ENCODE peak calls at places on chromosomes 11 and 22, in seven cellular contexts. K is tibial artery, P is HAP-1, T is testis, I is NT2/D1, Z is colonic mucosa, O is thoracic aorta. A is an unnamed sample.

GRCh38 chr11:72079776-72080325 is 491 bp downstream of the NUMA1 start:
- DNase-seq in P (no peak), Z (peak; percentile 41), T (peak; percentile 29), O (no peak), K (no peak), I (no peak), A (peak; percentile 24)

GRCh38 chr22:23431337-23432072 is 148.6 kb downstream of the IGLL1 start:
- DNase-seq in Z (no peak), K (no peak), T (peak; percentile 38), O (no peak), I (no peak), P (no peak), A (no peak)

GRCh38 chr11:111602865-111603632 is 800 bp downstream of the SIK2 start:
- DNase-seq in K (peak; percentile 78), T (peak; percentile 26), I (peak; percentile 8), Z (peak; percentile 42), P (peak; percentile 42), O (no peak), A (peak; percentile 37)

GRCh38 chr11:134741453-134742227 is 329.6 kb upstream of the B3GAT1 start:
- DNase-seq in Z (no peak), I (no peak), T (no peak), O (no peak), K (peak; percentile 37), P (no peak), A (no peak)

GRCh38 chr11:112784323-112785073 is 176.7 kb upstream of the NCAM1 start:
- DNase-seq in Z (no peak), T (peak; percentile 83), P (no peak), I (no peak), K (peak; percentile 73), O (peak; percentile 52), A (no peak)

GRCh38 chr11:32432565-32433248 is 2.6 kb downstream of the WT1 start:
- DNase-seq in I (no peak), P (no peak), T (peak; percentile 37), K (no peak), O (no peak), Z (no peak), A (no peak)

GRCh38 chr11:130652671-130653335 is 204.4 kb downstream of the ADAMTS15 start:
- DNase-seq in O (no peak), K (peak; percentile 95), Z (no peak), I (no peak), T (peak; percentile 84), P (no peak), A (no peak)

GRCh38 chr11:2667940-2668339 is 31.9 kb downstream of the KCNQ1OT1 start:
- DNase-seq in O (no peak), Z (no peak), I (no peak), K (no peak), T (no peak), P (no peak), A (no peak)

GRCh38 chr11:60985991-60986915 is 14.8 kb downstream of the CD6 start:
- DNase-seq in T (no peak), P (no peak), I (no peak), K (no peak), Z (peak; percentile 69), O (no peak), A (peak; percentile 88)

GRCh38 chr22:27512283-27512761 is 289.2 kb downstream of the MN1 start:
- DNase-seq in P (no peak), T (peak; percentile 86), I (no peak), O (peak; percentile 61), Z (peak; percentile 39), K (peak; percentile 93), A (peak; percentile 98)

DNA sequence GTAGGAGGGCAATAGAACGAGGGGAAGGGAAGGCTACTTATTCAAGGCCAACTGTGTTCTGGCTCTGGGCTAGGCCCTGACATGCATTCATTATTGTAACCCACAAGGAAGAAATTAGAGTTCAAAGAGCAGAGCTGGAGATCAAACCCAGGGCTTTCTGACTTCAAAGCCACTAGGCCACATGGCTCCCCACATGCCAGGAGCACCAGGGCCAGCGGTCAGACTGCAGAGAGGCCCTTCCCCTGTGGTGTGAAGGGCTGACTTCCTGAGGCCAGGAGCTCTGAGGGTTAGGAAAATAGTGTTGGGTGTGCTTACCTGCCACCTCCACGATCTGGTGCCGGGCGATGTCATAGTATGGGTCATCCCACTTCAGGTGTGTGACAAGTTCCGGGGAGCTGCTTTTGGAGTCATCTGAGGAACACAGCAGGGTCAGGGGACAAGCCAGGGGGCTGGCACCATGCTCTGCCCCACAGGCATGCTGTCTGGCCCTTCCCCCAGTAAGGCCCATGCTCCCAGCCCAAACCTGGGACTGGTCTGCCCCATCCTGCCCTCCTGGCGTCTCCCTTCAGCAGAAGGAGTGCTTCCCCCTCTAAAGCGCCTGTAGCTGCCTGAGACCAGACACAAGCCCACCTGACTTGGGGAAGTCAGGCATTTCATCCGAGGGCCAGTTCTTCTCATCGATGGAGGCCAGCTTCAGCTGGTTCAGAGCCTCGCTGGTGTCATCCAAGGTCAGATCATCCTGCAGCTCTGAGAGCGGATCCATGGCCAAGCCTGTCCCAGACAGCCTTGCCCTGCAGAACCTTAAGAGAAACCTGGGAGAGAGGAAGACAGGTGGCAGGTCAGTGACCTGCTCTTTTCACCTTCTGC is 4.8 kb downstream of the ARHGAP1 start:
- DNase-seq in I (no peak), O (no peak), P (no peak), K (no peak), Z (no peak), T (no peak), A (no peak)
- H3K4me1 ChIP-seq in I (peaks cover 11% of the 10 kb centered on the region), O (peaks cover 67% of the 10 kb centered on the region), P (no peaks in the 10 kb centered on the region), K (peaks cover 65% of the 10 kb centered on the region), Z (peaks cover 5% of the 10 kb centered on the region), T (peaks cover 41% of the 10 kb centered on the region), A (peaks cover 14% of the 10 kb centered on the region)

DNA sequence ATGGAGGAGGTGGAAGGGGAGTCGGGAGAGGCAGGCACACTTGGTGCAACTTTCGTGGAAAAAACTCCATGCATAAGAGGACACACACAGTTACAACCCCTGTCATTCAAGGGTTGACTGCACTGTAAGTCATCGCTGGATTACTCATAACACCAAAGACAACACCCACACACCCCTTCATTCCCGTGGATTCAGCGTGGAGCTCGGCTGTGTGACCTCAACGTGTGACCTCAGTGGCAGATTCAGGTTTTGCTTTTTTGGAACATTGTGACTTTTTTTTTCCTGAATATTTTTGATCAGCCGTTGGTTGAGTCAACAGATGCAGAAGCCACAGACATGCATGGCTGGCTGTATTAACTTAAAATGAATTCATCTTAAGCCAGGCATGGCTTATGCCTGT is 19.7 kb upstream of the MUC5AC start:
- DNase-seq in P (no peak), T (no peak), O (no peak), Z (no peak), K (no peak), I (no peak), A (peak; percentile 16)
- H3K9me3 ChIP-seq in P (peaks cover 6% of the 10 kb centered on the region), T (no peaks in the 10 kb centered on the region), O (peaks cover 16% of the 10 kb centered on the region), Z (no peaks in the 10 kb centered on the region), K (peaks cover 14% of the 10 kb centered on the region), I (peaks cover 25% of the 10 kb centered on the region), A (no peaks in the 10 kb centered on the region)

GRCh38 chr22:35594686-35595085 is 22.4 kb downstream of the MB start:
- DNase-seq in O (no peak), P (no peak), Z (no peak), T (no peak), I (no peak), K (no peak), A (no peak)
- H3K4me1 ChIP-seq in O (no peaks in the 10 kb centered on the region), P (no peaks in the 10 kb centered on the region), Z (no peaks in the 10 kb centered on the region), T (peaks cover 13% of the 10 kb centered on the region), I (peaks cover 15% of the 10 kb centered on the region), K (no peaks in the 10 kb centered on the region), A (peaks cover 2% of the 10 kb centered on the region)

DNA sequence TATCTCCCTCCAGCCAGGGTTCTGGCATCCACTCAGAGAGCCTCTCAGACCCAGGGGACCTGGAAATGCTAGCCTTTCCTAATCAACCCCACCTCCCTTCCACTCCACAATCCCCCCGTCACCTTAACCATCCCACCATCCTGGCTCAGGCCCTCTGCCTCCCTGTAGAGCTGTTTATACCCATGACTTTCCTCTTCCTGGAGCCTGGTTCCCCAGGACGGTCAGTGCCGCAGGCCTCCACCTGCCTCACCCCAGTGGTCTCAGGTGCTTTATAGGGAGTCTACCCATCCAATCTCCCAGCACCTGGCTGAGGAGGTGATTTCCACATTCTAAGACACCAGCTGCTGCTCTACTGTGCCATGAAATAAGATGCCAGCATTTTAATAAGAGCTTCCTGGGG is 1159.5 kb downstream of the TBC1D22A start:
- DNase-seq in K (no peak), Z (no peak), I (no peak), P (no peak), O (no peak), T (no peak), A (no peak)
- H3K9me3 ChIP-seq in K (no peaks in the 10 kb centered on the region), Z (no peaks in the 10 kb centered on the region), I (peaks cover 10% of the 10 kb centered on the region), P (no peaks in the 10 kb centered on the region), O (no peaks in the 10 kb centered on the region), T (no peaks in the 10 kb centered on the region), A (peaks cover 34% of the 10 kb centered on the region)

GRCh38 chr11:133181066-133181465 is 351.2 kb downstream of the OPCML start:
- DNase-seq in T (no peak), O (no peak), P (no peak), Z (no peak), I (no peak), K (no peak), A (no peak)
- H3K4me1 ChIP-seq in T (no peaks in the 10 kb centered on the region), O (no peaks in the 10 kb centered on the region), P (no peaks in the 10 kb centered on the region), Z (no peaks in the 10 kb centered on the region), I (no peaks in the 10 kb centered on the region), K (no peaks in the 10 kb centered on the region), A (no peaks in the 10 kb centered on the region)